ENCODE peak calls at places on chromosomes 12 and 14, in ten cellular contexts. One of them, this sample, is unnamed.

GRCh38 chr12:19161251-19161650 is 31.7 kb downstream of the PLEKHA5 start:
- DNase-seq in GM12865: no peak
- DNase-seq in fibroblast of lung: no peak
- DNase-seq in astrocyte of the spinal cord: no peak
- DNase-seq in stomach: no peak
- DNase-seq in ovary: no peak
- DNase-seq in PC-3: no peak
- DNase-seq in OCI-LY7: no peak
- DNase-seq in fibroblast of pulmonary artery: no peak
- DNase-seq in coronary artery: no peak
- DNase-seq in this sample: no peak

GRCh38 chr12:42539696-42540095 is 49.9 kb downstream of the PRICKLE1 start:
- DNase-seq in GM12865: no peak
- DNase-seq in fibroblast of lung: no peak
- DNase-seq in astrocyte of the spinal cord: no peak
- DNase-seq in stomach: no peak
- DNase-seq in ovary: no peak
- DNase-seq in PC-3: no peak
- DNase-seq in OCI-LY7: no peak
- DNase-seq in fibroblast of pulmonary artery: no peak
- DNase-seq in coronary artery: no peak
- DNase-seq in this sample: no peak

GRCh38 chr14:104374718-104375080 is 204.9 kb upstream of the C14orf180 start:
- DNase-seq in GM12865: no peak
- DNase-seq in fibroblast of lung: no peak
- DNase-seq in astrocyte of the spinal cord: no peak
- DNase-seq in stomach: no peak
- DNase-seq in ovary: no peak
- DNase-seq in PC-3: no peak
- DNase-seq in OCI-LY7: no peak
- DNase-seq in fibroblast of pulmonary artery: no peak
- DNase-seq in coronary artery: no peak
- DNase-seq in this sample: no peak

GRCh38 chr14:96092936-96093335 is 53.8 kb downstream of the C14orf132 start:
- DNase-seq in GM12865: no peak
- DNase-seq in fibroblast of lung: no peak
- DNase-seq in astrocyte of the spinal cord: no peak
- DNase-seq in stomach: no peak
- DNase-seq in ovary: no peak
- DNase-seq in PC-3: peak
- DNase-seq in OCI-LY7: no peak
- DNase-seq in fibroblast of pulmonary artery: no peak
- DNase-seq in coronary artery: no peak
- DNase-seq in this sample: no peak

GRCh38 chr12:75715323-75715644 is 203.9 kb upstream of the KRR1 start:
- DNase-seq in GM12865: no peak
- DNase-seq in fibroblast of lung: no peak
- DNase-seq in astrocyte of the spinal cord: no peak
- DNase-seq in stomach: no peak
- DNase-seq in ovary: no peak
- DNase-seq in PC-3: no peak
- DNase-seq in OCI-LY7: no peak
- DNase-seq in fibroblast of pulmonary artery: no peak
- DNase-seq in coronary artery: no peak
- DNase-seq in this sample: no peak

GRCh38 chr12:47746073-47746472 is 12.6 kb downstream of the RAPGEF3 start:
- DNase-seq in GM12865: no peak
- DNase-seq in fibroblast of lung: no peak
- DNase-seq in astrocyte of the spinal cord: no peak
- DNase-seq in stomach: no peak
- DNase-seq in ovary: no peak
- DNase-seq in PC-3: no peak
- DNase-seq in OCI-LY7: no peak
- DNase-seq in fibroblast of pulmonary artery: no peak
- DNase-seq in coronary artery: no peak
- DNase-seq in this sample: no peak

GRCh38 chr12:20505056-20505455 is 136.7 kb downstream of the PDE3A start:
- DNase-seq in GM12865: no peak
- DNase-seq in fibroblast of lung: no peak
- DNase-seq in astrocyte of the spinal cord: no peak
- DNase-seq in stomach: no peak
- DNase-seq in ovary: no peak
- DNase-seq in PC-3: peak
- DNase-seq in OCI-LY7: no peak
- DNase-seq in fibroblast of pulmonary artery: no peak
- DNase-seq in coronary artery: no peak
- DNase-seq in this sample: no peak

GRCh38 chr12:22160396-22161003 is 114.5 kb downstream of the CMAS start:
- DNase-seq in GM12865: no peak
- DNase-seq in fibroblast of lung: no peak
- DNase-seq in astrocyte of the spinal cord: no peak
- DNase-seq in stomach: no peak
- DNase-seq in ovary: no peak
- DNase-seq in PC-3: no peak
- DNase-seq in OCI-LY7: peak
- DNase-seq in fibroblast of pulmonary artery: no peak
- DNase-seq in coronary artery: no peak
- DNase-seq in this sample: no peak

GRCh38 chr14:85010186-85010585 is 519.8 kb upstream of the FLRT2 start:
- DNase-seq in GM12865: no peak
- DNase-seq in fibroblast of lung: no peak
- DNase-seq in astrocyte of the spinal cord: no peak
- DNase-seq in stomach: no peak
- DNase-seq in ovary: no peak
- DNase-seq in PC-3: no peak
- DNase-seq in OCI-LY7: no peak
- DNase-seq in fibroblast of pulmonary artery: no peak
- DNase-seq in coronary artery: no peak
- DNase-seq in this sample: no peak

GRCh38 chr12:13101854-13102375 is 1.6 kb downstream of the GSG1 start:
- DNase-seq in GM12865: no peak
- DNase-seq in fibroblast of lung: peak
- DNase-seq in astrocyte of the spinal cord: peak
- DNase-seq in stomach: no peak
- DNase-seq in ovary: no peak
- DNase-seq in PC-3: peak
- DNase-seq in OCI-LY7: peak
- DNase-seq in fibroblast of pulmonary artery: no peak
- DNase-seq in coronary artery: no peak
- DNase-seq in this sample: no peak

GRCh38 chr14:62706217-62706616 is 339.0 kb downstream of the KCNH5 start:
- DNase-seq in GM12865: no peak
- DNase-seq in fibroblast of lung: peak
- DNase-seq in astrocyte of the spinal cord: no peak
- DNase-seq in stomach: no peak
- DNase-seq in ovary: no peak
- DNase-seq in PC-3: peak
- DNase-seq in OCI-LY7: no peak
- DNase-seq in fibroblast of pulmonary artery: no peak
- DNase-seq in coronary artery: no peak
- DNase-seq in this sample: no peak

GRCh38 chr12:41992029-41992428 is 152.6 kb downstream of the GXYLT1 start:
- DNase-seq in GM12865: no peak
- DNase-seq in fibroblast of lung: no peak
- DNase-seq in astrocyte of the spinal cord: no peak
- DNase-seq in stomach: no peak
- DNase-seq in ovary: no peak
- DNase-seq in PC-3: no peak
- DNase-seq in OCI-LY7: no peak
- DNase-seq in fibroblast of pulmonary artery: no peak
- DNase-seq in coronary artery: no peak
- DNase-seq in this sample: no peak

GRCh38 chr12:122527478-122527944 is 462 bp downstream of the KNTC1 start:
- DNase-seq in GM12865: peak
- DNase-seq in fibroblast of lung: peak
- DNase-seq in astrocyte of the spinal cord: no peak
- DNase-seq in stomach: no peak
- DNase-seq in ovary: no peak
- DNase-seq in PC-3: peak
- DNase-seq in OCI-LY7: peak
- DNase-seq in fibroblast of pulmonary artery: no peak
- DNase-seq in coronary artery: no peak
- DNase-seq in this sample: no peak

GRCh38 chr12:102806110-102806509 is 110.9 kb downstream of the PAH start:
- DNase-seq in GM12865: no peak
- DNase-seq in fibroblast of lung: no peak
- DNase-seq in astrocyte of the spinal cord: no peak
- DNase-seq in stomach: no peak
- DNase-seq in ovary: no peak
- DNase-seq in PC-3: no peak
- DNase-seq in OCI-LY7: no peak
- DNase-seq in fibroblast of pulmonary artery: no peak
- DNase-seq in coronary artery: no peak
- DNase-seq in this sample: no peak

GRCh38 chr12:102814691-102815367 is 102.2 kb downstream of the PAH start:
- DNase-seq in GM12865: no peak
- DNase-seq in fibroblast of lung: no peak
- DNase-seq in astrocyte of the spinal cord: no peak
- DNase-seq in stomach: no peak
- DNase-seq in ovary: no peak
- DNase-seq in PC-3: no peak
- DNase-seq in OCI-LY7: no peak
- DNase-seq in fibroblast of pulmonary artery: no peak
- DNase-seq in coronary artery: no peak
- DNase-seq in this sample: no peak

GRCh38 chr12:102808412-102808811 is 108.6 kb downstream of the PAH start:
- DNase-seq in GM12865: no peak
- DNase-seq in fibroblast of lung: no peak
- DNase-seq in astrocyte of the spinal cord: no peak
- DNase-seq in stomach: no peak
- DNase-seq in ovary: no peak
- DNase-seq in PC-3: no peak
- DNase-seq in OCI-LY7: no peak
- DNase-seq in fibroblast of pulmonary artery: no peak
- DNase-seq in coronary artery: no peak
- DNase-seq in this sample: no peak

GRCh38 chr12:102806592-102806991 is 110.5 kb downstream of the PAH start:
- DNase-seq in GM12865: no peak
- DNase-seq in fibroblast of lung: no peak
- DNase-seq in astrocyte of the spinal cord: no peak
- DNase-seq in stomach: no peak
- DNase-seq in ovary: no peak
- DNase-seq in PC-3: no peak
- DNase-seq in OCI-LY7: no peak
- DNase-seq in fibroblast of pulmonary artery: no peak
- DNase-seq in coronary artery: no peak
- DNase-seq in this sample: no peak

GRCh38 chr12:102811125-102811737 is 105.8 kb downstream of the PAH start:
- DNase-seq in GM12865: peak
- DNase-seq in fibroblast of lung: no peak
- DNase-seq in astrocyte of the spinal cord: no peak
- DNase-seq in stomach: no peak
- DNase-seq in ovary: peak
- DNase-seq in PC-3: peak
- DNase-seq in OCI-LY7: peak
- DNase-seq in fibroblast of pulmonary artery: peak
- DNase-seq in coronary artery: no peak
- DNase-seq in this sample: peak
- TF ChIP-seq CTCF in GM12865: peak
- TF ChIP-seq CTCF in fibroblast of lung: peak
- TF ChIP-seq CTCF in astrocyte of the spinal cord: peak
- TF ChIP-seq CTCF in stomach: no peak
- TF ChIP-seq CTCF in ovary: no peak
- TF ChIP-seq CTCF in PC-3: peak
- TF ChIP-seq CTCF in OCI-LY7: peak
- TF ChIP-seq CTCF in fibroblast of pulmonary artery: peak
- TF ChIP-seq CTCF in coronary artery: no peak
- TF ChIP-seq CTCF in this sample: peak

DNA sequence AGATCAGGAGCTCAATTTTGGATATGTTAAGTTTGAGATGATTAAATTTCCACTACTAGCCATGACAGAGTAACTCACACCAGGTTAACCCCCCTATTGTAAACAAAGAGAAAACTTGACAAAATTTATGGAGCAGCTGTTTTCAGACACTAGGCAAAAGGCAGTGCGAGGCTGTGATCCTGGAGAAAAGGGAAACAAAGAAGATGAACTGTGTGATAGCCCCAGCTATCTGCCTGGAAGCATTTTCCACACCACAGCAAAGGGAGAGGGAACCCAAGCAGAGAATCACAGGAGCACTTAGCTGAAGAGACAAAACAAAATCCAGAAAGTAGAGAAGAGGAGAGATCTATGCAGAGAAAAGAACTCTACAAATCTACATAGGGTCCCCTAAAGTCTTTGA is 145.0 kb downstream of the KIF21A start:
- DNase-seq in GM12865: no peak
- DNase-seq in fibroblast of lung: no peak
- DNase-seq in astrocyte of the spinal cord: no peak
- DNase-seq in stomach: no peak
- DNase-seq in ovary: no peak
- DNase-seq in PC-3: no peak
- DNase-seq in OCI-LY7: no peak
- DNase-seq in fibroblast of pulmonary artery: no peak
- DNase-seq in coronary artery: no peak
- DNase-seq in this sample: no peak
- H3K4me3 ChIP-seq in GM12865: no peak
- H3K4me3 ChIP-seq in fibroblast of lung: no peak
- H3K4me3 ChIP-seq in astrocyte of the spinal cord: no peak
- H3K4me3 ChIP-seq in stomach: no peak
- H3K4me3 ChIP-seq in ovary: no peak
- H3K4me3 ChIP-seq in PC-3: no peak
- H3K4me3 ChIP-seq in OCI-LY7: no peak
- H3K4me3 ChIP-seq in fibroblast of pulmonary artery: no peak
- H3K4me3 ChIP-seq in coronary artery: no peak
- H3K4me3 ChIP-seq in this sample: no peak

DNA sequence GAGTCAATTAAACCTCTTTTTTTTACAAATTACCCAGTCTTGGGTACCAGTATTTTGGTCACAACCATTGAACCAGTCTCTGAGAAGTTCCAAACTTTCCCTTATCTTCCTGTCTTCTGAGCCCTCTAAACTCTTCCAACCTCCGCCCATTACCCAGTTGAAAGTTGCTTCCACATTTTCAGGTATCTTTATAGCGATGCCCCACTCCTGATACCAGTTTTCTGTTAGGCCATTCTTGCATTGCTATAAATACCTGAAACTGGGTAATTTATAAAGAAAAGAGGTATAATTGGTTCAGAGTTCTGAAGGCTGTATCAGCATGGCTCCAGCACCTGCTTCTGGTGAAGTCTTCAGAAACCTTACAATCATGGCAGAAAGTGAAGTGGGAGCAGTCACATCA is 31.7 kb downstream of the TTC5 start:
- DNase-seq in GM12865: no peak
- DNase-seq in fibroblast of lung: no peak
- DNase-seq in astrocyte of the spinal cord: no peak
- DNase-seq in stomach: no peak
- DNase-seq in ovary: no peak
- DNase-seq in PC-3: no peak
- DNase-seq in OCI-LY7: no peak
- DNase-seq in fibroblast of pulmonary artery: no peak
- DNase-seq in coronary artery: no peak
- DNase-seq in this sample: no peak
- TF ChIP-seq CTCF in GM12865: no peak
- TF ChIP-seq CTCF in fibroblast of lung: no peak
- TF ChIP-seq CTCF in astrocyte of the spinal cord: no peak
- TF ChIP-seq CTCF in stomach: no peak
- TF ChIP-seq CTCF in ovary: no peak
- TF ChIP-seq CTCF in PC-3: no peak
- TF ChIP-seq CTCF in OCI-LY7: no peak
- TF ChIP-seq CTCF in fibroblast of pulmonary artery: no peak
- TF ChIP-seq CTCF in coronary artery: no peak
- TF ChIP-seq CTCF in this sample: no peak

GRCh38 chr12:124556067-124556466 is 11.3 kb downstream of the NCOR2 start:
- DNase-seq in GM12865: no peak
- DNase-seq in fibroblast of lung: no peak
- DNase-seq in astrocyte of the spinal cord: no peak
- DNase-seq in stomach: no peak
- DNase-seq in ovary: no peak
- DNase-seq in PC-3: no peak
- DNase-seq in OCI-LY7: no peak
- DNase-seq in fibroblast of pulmonary artery: no peak
- DNase-seq in coronary artery: no peak
- DNase-seq in this sample: no peak
- H3K4me3 ChIP-seq in GM12865: no peak
- H3K4me3 ChIP-seq in fibroblast of lung: no peak
- H3K4me3 ChIP-seq in astrocyte of the spinal cord: no peak
- H3K4me3 ChIP-seq in stomach: no peak
- H3K4me3 ChIP-seq in ovary: no peak
- H3K4me3 ChIP-seq in PC-3: no peak
- H3K4me3 ChIP-seq in OCI-LY7: no peak
- H3K4me3 ChIP-seq in fibroblast of pulmonary artery: no peak
- H3K4me3 ChIP-seq in coronary artery: no peak
- H3K4me3 ChIP-seq in this sample: no peak

This sample was measured in GM12864.